ENCODE peak calls at places on chromosomes 3 and 15, in nine cellular contexts. U, Z, S, F, M, P, B, E and G are unnamed samples.

GRCh38 chr3:178778579-178778978 is 242.3 kb downstream of the KCNMB2 start:
- DNase-seq in F (no peak), S (no peak), M (no peak), B (no peak), Z (no peak), E (no peak), P (no peak), U (no peak), G (no peak)

GRCh38 chr3:101827211-101828174 is 21.8 kb upstream of the NFKBIZ start:
- DNase-seq in P (peak), E (peak), F (peak), S (peak), Z (peak), M (peak), B (peak), U (no peak), G (peak)

GRCh38 chr3:7929319-7929889 is 572.2 kb upstream of the LMCD1 start:
- DNase-seq in U (no peak), F (no peak), B (no peak), P (no peak), E (no peak), Z (no peak), S (no peak), M (no peak), G (no peak)

GRCh38 chr3:171396048-171396447 is 64.2 kb downstream of the TNIK start:
- DNase-seq in P (no peak), S (no peak), B (peak), Z (no peak), M (no peak), U (no peak), F (no peak), E (peak), G (peak)

GRCh38 chr15:66654718-66655375 is 47.2 kb upstream of the SMAD6 start:
- DNase-seq in U (no peak), B (no peak), M (no peak), E (no peak), S (no peak), Z (no peak), F (no peak), P (no peak), G (no peak)

GRCh38 chr3:42256135-42256819 is 9.7 kb downstream of the CCK start:
- DNase-seq in F (no peak), E (peak), S (no peak), P (no peak), U (no peak), Z (no peak), B (peak), M (no peak), G (peak)

GRCh38 chr3:12452361-12453330 is 31.6 kb upstream of the TSEN2 start:
- DNase-seq in S (no peak), M (no peak), Z (no peak), F (no peak), U (no peak), E (no peak), P (no peak), B (no peak), G (no peak)

GRCh38 chr15:59668571-59668970 is 11.3 kb upstream of the GTF2A2 start:
- DNase-seq in B (no peak), U (no peak), S (no peak), F (no peak), M (no peak), Z (no peak), E (no peak), P (no peak), G (no peak)

GRCh38 chr3:27590437-27591320 is 106.5 kb upstream of the SLC4A7 start:
- DNase-seq in B (peak), S (no peak), U (no peak), P (no peak), F (no peak), Z (no peak), E (peak), M (no peak), G (peak)

GRCh38 chr3:175329373-175329772 is 470.2 kb downstream of the NAALADL2 start:
- DNase-seq in M (no peak), F (no peak), P (no peak), S (no peak), Z (no peak), U (no peak), E (no peak), B (no peak), G (no peak)

GRCh38 chr3:45168451-45168850 is 22.3 kb upstream of the CDCP1 start:
- DNase-seq in M (no peak), P (no peak), E (no peak), F (no peak), S (no peak), U (no peak), B (no peak), Z (no peak), G (no peak)

GRCh38 chr3:85960793-85961192 is 1002.0 kb downstream of the CADM2 start:
- DNase-seq in B (no peak), E (no peak), Z (no peak), M (no peak), U (no peak), S (no peak), P (no peak), F (no peak), G (no peak)

GRCh38 chr15:48060396-48060795 is 60.4 kb upstream of the SLC24A5 start:
- DNase-seq in M (no peak), E (no peak), F (no peak), Z (no peak), S (no peak), U (no peak), B (peak), P (no peak), G (no peak)

GRCh38 chr3:27483117-27484001 is 825 bp downstream of the SLC4A7 start:
- DNase-seq in U (no peak), Z (no peak), P (peak), S (peak), M (peak), F (peak), B (peak), E (no peak), G (peak)

GRCh38 chr3:192833177-192833890 is 84.3 kb downstream of the MB21D2 start:
- DNase-seq in P (no peak), B (peak), M (no peak), S (no peak), Z (no peak), F (no peak), U (no peak), E (peak), G (peak)

GRCh38 chr3:104273046-104273649 is 1093.6 kb upstream of the ALCAM start:
- DNase-seq in P (peak), B (peak), S (no peak), M (no peak), F (no peak), U (peak), E (peak), Z (no peak), G (peak)

GRCh38 chr3:120795017-120795648 is 52.6 kb downstream of the GTF2E1 start:
- DNase-seq in U (no peak), B (peak), S (peak), P (peak), M (peak), Z (peak), E (peak), F (peak), G (peak)

GRCh38 chr3:107978116-107979057 is 112.4 kb downstream of the CD47 start:
- DNase-seq in Z (no peak), U (no peak), M (no peak), S (no peak), E (no peak), P (no peak), F (no peak), B (no peak), G (no peak)

GRCh38 chr3:36653095-36653494 is 111.3 kb downstream of the DCLK3 start:
- DNase-seq in M (no peak), Z (no peak), S (no peak), E (peak), B (peak), U (no peak), F (no peak), P (no peak), G (peak)

GRCh38 chr15:98442379-98442833 is 205.9 kb upstream of the IGF1R start:
- DNase-seq in B (peak), S (no peak), M (peak), Z (no peak), E (peak), P (peak), U (peak), F (peak), G (peak)

GRCh38 chr15:48064435-48064834 is 56.4 kb upstream of the SLC24A5 start:
- DNase-seq in P (no peak), B (no peak), U (no peak), Z (no peak), E (no peak), F (no peak), S (no peak), M (no peak), G (peak)

GRCh38 chr15:78315686-78316085 is 16.3 kb upstream of the SKIC8 start:
- DNase-seq in E (no peak), U (no peak), B (no peak), M (no peak), S (no peak), F (peak), Z (no peak), P (no peak), G (no peak)

GRCh38 chr3:159814161-159814560 is 174.5 kb upstream of the IL12A start:
- DNase-seq in B (no peak), Z (no peak), U (no peak), S (no peak), M (no peak), E (no peak), F (peak), P (no peak), G (no peak)

GRCh38 chr3:58528629-58529028 is 8.4 kb downstream of the ACOX2 start:
- DNase-seq in Z (peak), U (no peak), S (peak), E (peak), F (no peak), B (peak), P (no peak), M (no peak), G (peak)

GRCh38 chr3:178223876-178224275 is 312.4 kb upstream of the KCNMB2 start:
- DNase-seq in E (no peak), M (no peak), B (peak), U (no peak), Z (no peak), S (no peak), F (no peak), P (no peak), G (peak)

GRCh38 chr15:70197318-70197944 is 99.7 kb upstream of the TLE3 start:
- DNase-seq in F (no peak), E (no peak), U (no peak), P (no peak), Z (no peak), M (no peak), S (no peak), B (no peak), G (no peak)

GRCh38 chr3:149282322-149282721 is 51.1 kb downstream of the TM4SF18 start:
- DNase-seq in E (no peak), U (no peak), Z (no peak), B (no peak), M (no peak), S (no peak), P (no peak), F (no peak), G (no peak)

GRCh38 chr3:16658004-16658932 is 53.0 kb upstream of the DAZL start:
- DNase-seq in U (no peak), F (no peak), Z (no peak), S (no peak), M (no peak), P (no peak), B (no peak), E (no peak), G (peak)
- TF ChIP-seq CTCF in U (no peak), F (peak), Z (no peak), S (peak), M (no peak), P (no peak), B (no peak), E (peak), G (no peak)

GRCh38 chr3:151191095-151191494 is 11.9 kb downstream of the GPR171 start:
- DNase-seq in E (no peak), M (no peak), Z (no peak), U (no peak), B (no peak), P (no peak), S (no peak), F (no peak), G (no peak)
- TF ChIP-seq CTCF in E (no peak), M (no peak), Z (no peak), U (no peak), B (no peak), P (no peak), S (no peak), F (no peak), G (no peak)

GRCh38 chr3:169295126-169295525 is 368.4 kb downstream of the MECOM start:
- DNase-seq in P (no peak), E (peak), Z (no peak), M (no peak), S (no peak), B (peak), F (peak), U (no peak), G (peak)
- TF ChIP-seq CTCF in P (peak), E (peak), Z (no peak), M (no peak), S (peak), B (peak), F (peak), U (no peak), G (peak)

DNA sequence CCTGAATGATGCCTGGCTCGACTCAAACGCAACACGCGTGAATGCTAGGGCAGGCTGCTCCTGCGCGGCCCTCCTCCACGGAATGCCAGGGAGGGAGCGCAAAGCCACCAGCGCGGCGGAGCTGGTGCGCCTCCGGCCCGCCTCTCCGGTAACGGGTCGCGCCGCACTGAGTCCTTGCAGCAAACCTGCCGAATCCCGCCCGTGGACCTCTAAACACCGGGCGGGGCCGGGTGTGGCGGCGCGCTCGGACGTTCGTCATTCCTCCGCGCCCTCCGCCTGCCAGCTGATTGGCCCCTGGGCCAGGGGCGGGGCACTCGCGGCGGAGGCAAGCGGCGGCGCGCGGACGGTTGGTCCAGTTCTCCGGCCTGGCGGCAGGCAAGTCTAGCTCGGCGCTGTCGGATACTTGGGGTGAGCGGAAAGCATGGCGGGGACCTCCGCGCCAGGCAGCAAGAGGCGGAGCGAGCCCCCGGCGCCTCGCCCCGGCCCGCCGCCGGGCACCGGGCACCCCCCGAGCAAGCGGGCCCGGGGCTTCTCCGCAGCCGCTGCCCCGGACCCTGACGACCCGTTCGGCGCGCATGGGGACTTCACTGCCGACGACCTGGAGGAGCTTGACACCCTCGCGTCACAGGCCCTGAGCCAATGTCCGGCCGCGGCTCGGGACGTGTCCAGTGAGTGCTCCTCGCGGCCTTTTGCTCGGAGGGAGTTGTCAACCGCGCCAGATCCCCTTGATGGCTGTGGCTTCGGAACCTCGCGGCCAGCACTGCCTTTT is at the start of gene ATRIP:
- DNase-seq in M (peak), Z (peak), E (peak), F (peak), B (peak), S (peak), P (peak), U (no peak), G (peak)
- TF ChIP-seq CTCF in M (no peak), Z (no peak), E (no peak), F (no peak), B (no peak), S (peak), P (no peak), U (no peak), G (no peak)

DNA sequence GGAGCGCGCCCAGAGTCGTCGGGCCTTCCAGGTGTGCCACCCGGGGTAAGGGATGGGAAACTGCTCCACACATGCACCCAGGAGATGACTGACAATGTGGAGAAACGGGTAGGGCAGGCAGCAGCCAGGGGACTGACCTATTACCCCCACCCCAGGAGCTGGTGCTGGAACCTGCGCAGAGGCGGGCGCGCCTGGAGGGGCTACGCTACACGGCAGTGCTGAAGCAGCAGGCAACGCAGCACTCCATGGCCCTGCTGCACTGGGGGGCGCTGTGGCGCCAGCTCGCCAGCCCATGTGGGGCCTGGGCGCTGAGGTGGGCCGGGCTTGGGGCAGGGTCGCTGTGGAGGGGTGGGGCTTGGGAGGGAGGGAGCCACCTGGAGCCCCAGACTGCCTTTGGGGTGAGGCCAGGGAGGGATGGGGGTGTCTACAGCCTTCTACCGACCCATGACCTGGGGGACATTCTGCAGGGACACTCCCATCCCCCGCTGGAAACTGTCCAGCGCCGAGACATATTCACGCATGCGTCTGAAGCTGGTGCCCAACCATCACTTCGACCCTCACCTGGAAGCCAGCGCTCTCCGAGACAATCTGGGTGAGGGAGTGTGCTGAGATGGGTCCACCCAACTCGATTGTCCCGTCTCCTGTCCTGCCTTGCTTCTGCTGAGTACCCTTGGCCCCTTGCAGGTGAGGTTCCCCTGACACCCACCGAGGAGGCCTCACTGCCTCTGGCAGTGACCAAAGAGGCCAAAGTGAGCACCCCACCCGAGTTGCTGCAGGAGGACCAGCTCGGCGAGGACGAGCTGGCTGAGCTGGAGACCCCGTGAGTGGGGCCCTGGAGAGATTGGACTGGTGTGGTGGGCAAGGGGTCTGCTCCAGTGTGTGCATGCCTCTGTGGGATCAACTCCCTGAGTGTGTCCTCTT is 23.3 kb downstream of the NBEAL2 start:
- DNase-seq in M (no peak), E (no peak), S (no peak), U (no peak), B (no peak), Z (peak), P (no peak), F (no peak), G (no peak)
- TF ChIP-seq CTCF in M (no peak), E (no peak), S (no peak), U (no peak), B (no peak), Z (no peak), P (peak), F (no peak), G (no peak)

GRCh38 chr3:125192190-125193035 is 20.1 kb downstream of the SLC12A8 start:
- DNase-seq in M (no peak), P (peak), U (no peak), S (no peak), B (no peak), E (no peak), Z (no peak), F (no peak), G (no peak)
- TF ChIP-seq CTCF in M (no peak), P (peak), U (peak), S (no peak), B (no peak), E (no peak), Z (no peak), F (no peak), G (no peak)